ENCODE peak calls at places on chromosomes 12 and 14, in four cellular contexts. Q is IMR-90, R is lower leg skin, G is choroid plexus epithelial cell. I is an unnamed sample.
A peak's percentile ranks its signal among the peaks of the same experiment; 100 is the strongest.

GRCh38 chr14:57732886-57733285 is 133.0 kb downstream of the SLC35F4 start:
- DNase-seq in Q (no peak), R (no peak), G (peak; percentile 73), I (no peak)

GRCh38 chr14:88289214-88289613 is 33.9 kb downstream of the KCNK10 start:
- DNase-seq in Q (peak; percentile 13), R (no peak), G (peak; percentile 0), I (no peak)

GRCh38 chr14:22479781-22480464 is 109.1 kb downstream of the DAD1 start:
- DNase-seq in Q (no peak), R (no peak), G (peak; percentile 27), I (no peak)

GRCh38 chr12:26032719-26033241 is 74.3 kb downstream of the RASSF8 start:
- DNase-seq in Q (no peak), R (no peak), G (peak; percentile 81), I (no peak)

GRCh38 chr14:61154606-61155005 is 126.5 kb downstream of the TMEM30B start:
- DNase-seq in Q (peak; percentile 56), R (no peak), G (peak; percentile 53), I (no peak)

GRCh38 chr14:35050652-35051051 is 4.6 kb downstream of the FAM177A1 start:
- DNase-seq in Q (peak; percentile 72), R (no peak), G (peak; percentile 57), I (no peak)

GRCh38 chr12:9843416-9843815 is 16.1 kb downstream of the KLRF1 start:
- DNase-seq in Q (no peak), R (no peak), G (no peak), I (no peak)

GRCh38 chr14:72404998-72405397 is 472.8 kb downstream of the RGS6 start:
- DNase-seq in Q (no peak), R (no peak), G (no peak), I (no peak)

GRCh38 chr14:43706901-43707300 is 800.2 kb downstream of the FSCB start:
- DNase-seq in Q (peak; percentile 45), R (no peak), G (peak; percentile 0), I (no peak)

GRCh38 chr14:103348154-103348553 is 14.1 kb downstream of the EIF5 start:
- DNase-seq in Q (peak; percentile 77), R (no peak), G (peak; percentile 78), I (no peak)

GRCh38 chr12:127108360-127109215 is 1158.4 kb upstream of the TMEM132C start:
- DNase-seq in Q (peak; percentile 42), R (no peak), G (peak; percentile 78), I (no peak)

GRCh38 chr14:61653507-61653906 is 41.8 kb upstream of the HIF1A start:
- DNase-seq in Q (peak; percentile 88), R (no peak), G (peak; percentile 70), I (no peak)

GRCh38 chr12:13223176-13223806 is 26.8 kb downstream of the EMP1 start:
- DNase-seq in Q (peak; percentile 93), R (no peak), G (peak; percentile 81), I (peak; percentile 40)

GRCh38 chr14:102088012-102088792 is 1.4 kb upstream of the HSP90AA1 start:
- DNase-seq in Q (no peak), R (peak; percentile 93), G (peak; percentile 54), I (no peak)

GRCh38 chr14:72736348-72736747 is 157.6 kb downstream of the DPF3 start:
- DNase-seq in Q (peak; percentile 83), R (peak; percentile 56), G (peak; percentile 96), I (no peak)

GRCh38 chr12:9104767-9105423 is 10.8 kb downstream of the A2M start:
- DNase-seq in Q (no peak), R (no peak), G (no peak), I (no peak)

GRCh38 chr14:105855893-105856675 is 329.7 kb downstream of the TMEM121 start:
- DNase-seq in Q (no peak), R (peak; percentile 72), G (no peak), I (peak; percentile 37)

GRCh38 chr12:70619471-70620152 is 17.6 kb downstream of the PTPRB start:
- DNase-seq in Q (peak; percentile 70), R (no peak), G (no peak), I (no peak)

GRCh38 chr12:133130808-133131128 is 341 bp downstream of the ZNF10 start:
- DNase-seq in Q (no peak), R (peak; percentile 88), G (peak; percentile 30), I (no peak)

GRCh38 chr12:75842119-75842518 is 189.5 kb downstream of the PHLDA1 start:
- DNase-seq in Q (no peak), R (no peak), G (no peak), I (no peak)

GRCh38 chr14:52926994-52927393 is 23.9 kb downstream of the FERMT2 start:
- DNase-seq in Q (peak; percentile 72), R (no peak), G (peak; percentile 74), I (no peak)

GRCh38 chr14:54329082-54329695 is 67.6 kb upstream of the CDKN3 start:
- DNase-seq in Q (peak; percentile 61), R (no peak), G (peak; percentile 82), I (no peak)

GRCh38 chr12:90712671-90713070 is 242.3 kb downstream of the CCER1 start:
- DNase-seq in Q (no peak), R (no peak), G (no peak), I (no peak)

GRCh38 chr14:68715032-68715924 is 77.6 kb downstream of the ZFP36L1 start:
- DNase-seq in Q (peak; percentile 58), R (peak; percentile 21), G (peak; percentile 71), I (no peak)
- TF ChIP-seq CTCF in Q (no peak), R (no peak), G (peak; percentile 8), I (no peak)

GRCh38 chr12:122128481-122128880 is 45.5 kb downstream of the IL31 start:
- DNase-seq in Q (no peak), R (no peak), G (no peak), I (no peak)

GRCh38 chr12:122127839-122128238 is 46.2 kb downstream of the IL31 start:
- DNase-seq in Q (no peak), R (no peak), G (no peak), I (no peak)

GRCh38 chr12:122126713-122127597 is 47.1 kb downstream of the IL31 start:
- DNase-seq in Q (no peak), R (no peak), G (no peak), I (no peak)

GRCh38 chr12:122130150-122130549 is 43.9 kb downstream of the IL31 start:
- DNase-seq in Q (peak; percentile 48), R (no peak), G (peak; percentile 35), I (no peak)

DNA sequence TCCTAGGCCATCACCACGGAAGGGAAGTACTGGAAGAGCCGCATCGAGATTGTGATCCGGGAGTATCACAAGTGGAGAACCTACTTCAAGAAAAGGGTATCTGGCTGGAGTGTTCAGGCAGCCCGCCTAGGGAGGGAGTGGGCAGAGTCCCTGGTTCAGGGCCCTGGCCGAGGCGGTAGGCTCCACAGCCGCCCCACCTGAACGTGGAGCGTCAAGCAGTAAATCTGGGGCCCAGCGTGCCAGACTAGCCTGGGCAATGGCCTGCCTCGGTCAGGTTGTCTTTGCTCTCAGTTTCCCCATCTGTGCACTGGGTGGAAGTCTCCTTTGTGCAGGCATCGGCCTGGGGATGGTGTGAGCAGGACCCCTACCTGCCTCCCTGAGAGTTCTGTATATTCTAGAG is 44.9 kb downstream of the IL31 start:
- DNase-seq in Q (no peak), R (no peak), G (no peak), I (no peak)
- TF ChIP-seq CTCF in Q (no peak), R (no peak), G (no peak), I (no peak)

DNA sequence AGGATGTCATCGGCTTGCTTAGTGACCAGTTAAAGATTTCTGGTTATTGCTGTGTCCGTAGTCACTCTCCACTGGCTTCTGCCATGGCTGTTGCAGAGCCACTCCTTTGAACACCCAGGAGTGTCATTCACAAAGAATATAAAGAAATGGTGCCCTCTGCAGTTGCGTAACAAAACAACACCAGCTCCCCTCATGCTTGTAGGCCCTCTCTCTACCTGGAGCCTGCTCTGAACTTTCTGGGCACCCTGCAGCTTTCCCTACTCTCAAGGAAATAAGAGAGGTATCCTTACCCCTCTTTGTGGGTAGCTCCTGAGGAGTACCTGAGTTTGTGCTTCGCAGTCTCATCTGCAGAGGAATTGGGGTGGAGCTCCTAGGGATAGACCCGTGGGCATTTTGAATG is 97.3 kb upstream of the TMEM260 start:
- DNase-seq in Q (peak; percentile 9), R (no peak), G (peak; percentile 27), I (no peak)
- TF ChIP-seq CTCF in Q (peak; percentile 22), R (no peak), G (peak; percentile 34), I (no peak)

GRCh38 chr14:89731534-89731933 is 223.0 kb downstream of the EFCAB11 start:
- DNase-seq in Q (no peak), R (no peak), G (no peak), I (no peak)

GRCh38 chr14:89728964-89729363 is 225.6 kb downstream of the EFCAB11 start:
- DNase-seq in Q (no peak), R (no peak), G (no peak), I (no peak)

GRCh38 chr14:89730692-89731091 is 223.8 kb downstream of the EFCAB11 start:
- DNase-seq in Q (no peak), R (no peak), G (no peak), I (no peak)
- TF ChIP-seq CTCF in Q (no peak), R (no peak), G (no peak), I (no peak)

GRCh38 chr12:82149045-82149444 is 209.1 kb downstream of the CCDC59 start:
- DNase-seq in Q (no peak), R (no peak), G (no peak), I (no peak)
- TF ChIP-seq CTCF in Q (no peak), R (no peak), G (no peak), I (no peak)